ENCODE peak calls at places on chromosomes 13 and 19, in nine cellular contexts. J is prostate gland, C is body of pancreas, N is heart left ventricle, S is tibial nerve, W is endothelial cell of umbilical vein, Y is testis, T is H1, K is HCT116. V is an unnamed sample.

GRCh38 chr19:8629996-8630683 is at the start of gene NFILZ:
- DNase-seq in J (no peak), C (no peak), K (no peak), S (no peak), W (no peak), T (no peak), N (no peak), Y (no peak), V (no peak)

GRCh38 chr13:111622051-111622531 is 301.6 kb downstream of the TEX29 start:
- DNase-seq in N (no peak), S (no peak), K (no peak), W (no peak), T (no peak), J (no peak), Y (no peak), C (no peak), V (no peak)

GRCh38 chr13:23505007-23505406 is 65.2 kb upstream of the TNFRSF19 start:
- DNase-seq in S (no peak), C (no peak), J (no peak), N (peak), K (no peak), Y (no peak), W (no peak), T (no peak), V (no peak)

GRCh38 chr19:44848805-44849457 is 2.8 kb downstream of the NECTIN2 start:
- DNase-seq in W (peak), Y (peak), N (peak), J (no peak), T (peak), S (no peak), C (no peak), K (no peak), V (no peak)

GRCh38 chr19:42066075-42066754 is 3.8 kb downstream of the GRIK5 start:
- DNase-seq in T (peak), C (no peak), S (no peak), J (no peak), Y (peak), W (no peak), K (no peak), N (no peak), V (no peak)

GRCh38 chr13:113930711-113931637 is 42.9 kb downstream of the C13orf46 start:
- DNase-seq in C (peak), N (no peak), K (no peak), T (no peak), S (peak), Y (peak), J (no peak), W (no peak), V (peak)

GRCh38 chr19:58570770-58571574 is 2.2 kb downstream of the MZF1 start:
- DNase-seq in C (peak), W (no peak), T (no peak), N (peak), Y (no peak), S (peak), K (no peak), J (no peak), V (peak)

GRCh38 chr19:50002386-50002960 is 22.7 kb downstream of the VRK3 start:
- DNase-seq in K (no peak), W (no peak), T (no peak), Y (peak), C (no peak), N (no peak), S (no peak), J (no peak), V (no peak)

GRCh38 chr13:101473458-101473857 is 21.0 kb downstream of the ITGBL1 start:
- DNase-seq in C (no peak), S (no peak), N (no peak), J (no peak), K (no peak), Y (no peak), T (no peak), W (peak), V (no peak)

GRCh38 chr13:86446311-86446710 is 647.1 kb upstream of the SLITRK6 start:
- DNase-seq in K (no peak), T (no peak), S (no peak), Y (peak), J (no peak), C (no peak), N (no peak), W (no peak), V (no peak)

GRCh38 chr19:35207391-35207871 is 21.1 kb downstream of the FAM187B start:
- DNase-seq in C (no peak), Y (no peak), K (no peak), N (no peak), S (no peak), T (no peak), W (no peak), J (no peak), V (no peak)

GRCh38 chr19:35055715-35056179 is 14.2 kb downstream of the HPN start:
- DNase-seq in K (no peak), T (peak), C (no peak), Y (no peak), N (no peak), W (no peak), S (no peak), J (no peak), V (no peak)

GRCh38 chr19:50437862-50438449 is 5.3 kb downstream of the MYBPC2 start:
- DNase-seq in J (no peak), W (no peak), Y (no peak), C (no peak), N (no peak), T (no peak), S (no peak), K (no peak), V (no peak)

GRCh38 chr13:93309886-93310520 is 83.4 kb downstream of the GPC6 start:
- DNase-seq in N (no peak), J (no peak), W (no peak), C (no peak), Y (no peak), S (no peak), K (no peak), T (no peak), V (no peak)

GRCh38 chr13:43232866-43233265 is 209.5 kb downstream of the DNAJC15 start:
- DNase-seq in K (no peak), T (no peak), N (no peak), C (no peak), J (no peak), Y (no peak), W (peak), S (no peak), V (no peak)

GRCh38 chr13:24670927-24671326 is 9.3 kb upstream of the ATP12A start:
- DNase-seq in K (peak), W (no peak), N (no peak), J (no peak), S (no peak), C (no peak), T (no peak), Y (no peak), V (peak)

GRCh38 chr19:4550018-4550417 is 9.5 kb downstream of the SEMA6B start:
- DNase-seq in J (no peak), S (no peak), T (no peak), Y (no peak), W (no peak), C (no peak), K (no peak), N (no peak), V (no peak)

GRCh38 chr19:21584532-21584931 is 79.1 kb downstream of the ZNF429 start:
- DNase-seq in K (no peak), J (no peak), W (no peak), Y (no peak), S (no peak), N (no peak), C (no peak), T (no peak), V (no peak)

GRCh38 chr13:75482070-75482819 is at the start of gene TBC1D4:
- DNase-seq in Y (peak), T (no peak), J (peak), C (peak), S (peak), W (peak), K (peak), N (peak), V (peak)

GRCh38 chr13:43835701-43836100 is 43.8 kb downstream of the CCDC122 start:
- DNase-seq in S (no peak), N (no peak), T (no peak), C (no peak), K (no peak), J (no peak), W (no peak), Y (no peak), V (no peak)

GRCh38 chr13:26605845-26606244 is 48.4 kb downstream of the WASF3 start:
- DNase-seq in K (no peak), N (no peak), Y (peak), J (no peak), W (no peak), T (no peak), S (no peak), C (no peak), V (peak)

GRCh38 chr19:44869728-44870470 is 21.2 kb upstream of the TOMM40 start:
- DNase-seq in S (no peak), N (peak), K (no peak), C (no peak), J (no peak), T (no peak), Y (peak), W (peak), V (peak)

GRCh38 chr13:64579331-64579730 is 2650.8 kb downstream of the PCDH9 start:
- DNase-seq in C (no peak), W (no peak), S (no peak), T (no peak), Y (no peak), J (no peak), K (no peak), N (no peak), V (no peak)

GRCh38 chr19:7516281-7516862 is 469 bp downstream of the ZNF358 start:
- DNase-seq in C (no peak), J (no peak), T (peak), N (no peak), S (no peak), K (no peak), Y (no peak), W (no peak), V (no peak)

GRCh38 chr19:55437410-55437809 is 5.7 kb downstream of the SHISA7 start:
- DNase-seq in S (no peak), Y (peak), T (peak), C (peak), J (no peak), N (no peak), W (peak), K (peak), V (peak)

GRCh38 chr19:40721936-40722661 is 5.2 kb downstream of the ITPKC start:
- DNase-seq in C (no peak), Y (no peak), J (no peak), N (no peak), T (no peak), S (no peak), K (no peak), W (peak), V (no peak)

GRCh38 chr13:44404261-44405139 is 30.9 kb downstream of the SERP2 start:
- DNase-seq in J (peak), Y (no peak), T (no peak), K (no peak), N (no peak), W (no peak), C (no peak), S (no peak), V (no peak)

GRCh38 chr19:34733826-34734600 is at the start of gene ZNF181:
- DNase-seq in N (peak), T (peak), S (peak), J (peak), Y (peak), W (peak), C (peak), K (peak), V (peak)

GRCh38 chr19:45171211-45171623 is 6.8 kb downstream of the TRAPPC6A start:
- DNase-seq in T (no peak), S (no peak), Y (no peak), K (no peak), N (no peak), J (no peak), W (peak), C (no peak), V (no peak)

GRCh38 chr13:112182831-112183543 is 116.0 kb downstream of the SOX1 start:
- DNase-seq in T (no peak), C (no peak), W (no peak), N (no peak), J (no peak), S (no peak), K (no peak), Y (no peak), V (peak)

GRCh38 chr13:20964904-20965303 is 62.4 kb upstream of the XPO4 start:
- DNase-seq in W (no peak), J (no peak), N (no peak), Y (no peak), S (no peak), T (no peak), K (no peak), C (no peak), V (no peak)

DNA sequence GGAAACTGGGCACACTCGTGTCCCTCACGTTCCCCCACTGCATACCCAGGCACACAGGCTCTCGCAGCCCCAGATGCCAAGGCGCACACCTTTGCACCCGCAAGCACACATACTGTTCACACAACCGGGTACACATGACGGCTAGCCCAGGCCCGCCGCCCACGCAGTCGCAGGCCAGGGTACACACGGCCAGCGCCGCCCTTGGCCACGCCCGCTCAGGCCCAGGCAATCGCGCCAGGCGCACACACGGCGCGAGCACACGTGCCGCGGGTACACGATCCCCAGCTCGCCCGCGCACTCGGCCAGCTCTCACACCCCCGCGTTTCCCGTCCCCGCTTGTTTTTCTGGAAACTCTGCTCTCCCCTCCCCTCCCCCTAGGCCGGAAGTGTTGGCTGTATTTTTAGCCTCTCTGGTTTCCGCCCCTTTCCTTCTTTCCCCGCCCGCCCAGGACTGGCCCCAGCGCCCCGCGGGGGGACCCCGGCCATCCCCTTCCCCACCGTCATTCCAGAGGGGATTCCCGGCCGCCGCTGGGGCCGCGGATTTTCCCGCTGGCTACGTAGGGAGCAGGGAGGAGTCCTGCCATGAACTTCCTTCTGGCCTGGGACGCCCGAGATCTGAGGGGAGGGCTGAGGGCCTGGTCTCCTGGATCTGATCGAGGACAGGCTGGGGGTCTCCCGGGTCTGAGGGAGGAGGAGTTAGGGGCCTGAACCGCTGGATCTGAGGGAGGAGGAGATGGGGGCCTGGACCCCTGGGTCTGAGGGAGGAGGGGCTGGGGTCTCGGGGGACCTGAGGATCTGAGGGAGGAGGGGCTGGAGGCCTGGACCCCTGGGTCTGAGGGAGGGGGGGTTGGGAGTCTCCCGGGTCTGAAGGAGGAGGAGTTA is 4.0 kb upstream of the ZFP36 start:
- DNase-seq in C (peak), T (peak), J (peak), Y (peak), W (peak), K (peak), N (peak), S (peak), V (peak)
- TF ChIP-seq POLR2A in C (peak), T (peak), J (peak), Y (peak), W (no peak), K (peak), N (peak), S (no peak), V (no peak)

GRCh38 chr19:18366027-18366435 is 19.9 kb upstream of the GDF15 start:
- DNase-seq in W (peak), C (no peak), Y (no peak), T (no peak), K (no peak), S (no peak), N (no peak), J (no peak), V (no peak)

GRCh38 chr19:18362934-18363542 is 22.6 kb downstream of the PGPEP1 start:
- DNase-seq in J (no peak), N (no peak), T (no peak), W (no peak), S (no peak), C (no peak), K (no peak), Y (no peak), V (no peak)

GRCh38 chr19:18363787-18364186 is 22.2 kb upstream of the GDF15 start:
- DNase-seq in C (no peak), K (no peak), S (no peak), W (no peak), J (no peak), T (no peak), Y (peak), N (no peak), V (no peak)

GRCh38 chr19:18361646-18362045 is 21.2 kb downstream of the PGPEP1 start:
- DNase-seq in J (no peak), W (no peak), C (no peak), T (no peak), S (no peak), K (no peak), N (no peak), Y (no peak), V (no peak)

GRCh38 chr19:18364826-18365528 is 21.0 kb upstream of the GDF15 start:
- DNase-seq in N (peak), K (peak), Y (peak), T (no peak), W (peak), J (peak), S (no peak), C (peak), V (peak)
- TF ChIP-seq POLR2A in N (no peak), K (no peak), Y (no peak), T (no peak), W (peak), J (no peak), S (no peak), C (peak), V (no peak)

DNA sequence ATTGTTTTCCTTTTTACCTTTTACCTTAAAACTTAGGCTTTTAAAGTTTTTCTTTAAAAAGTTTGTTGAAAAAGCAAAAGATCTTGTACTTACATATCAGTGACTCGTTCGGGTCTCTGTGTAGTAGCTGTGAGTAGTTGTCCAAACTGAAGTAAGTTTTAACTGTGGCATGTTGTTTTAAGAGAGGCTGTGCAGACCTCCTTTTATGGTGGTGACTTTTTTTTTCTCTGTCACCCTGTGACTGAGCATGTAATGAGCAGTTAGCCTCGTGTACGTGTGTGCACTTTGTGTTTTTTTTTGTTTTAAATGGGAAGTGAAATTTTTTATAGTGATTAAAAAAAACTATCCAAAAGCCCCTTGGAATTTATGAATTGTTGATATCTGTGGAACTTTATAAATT is at the start of gene GPR183:
- DNase-seq in N (no peak), T (no peak), C (no peak), Y (no peak), W (peak), S (no peak), J (no peak), K (no peak), V (peak)
- TF ChIP-seq POLR2A in N (peak), T (no peak), C (peak), Y (no peak), W (no peak), S (no peak), J (no peak), K (no peak), V (no peak)

DNA sequence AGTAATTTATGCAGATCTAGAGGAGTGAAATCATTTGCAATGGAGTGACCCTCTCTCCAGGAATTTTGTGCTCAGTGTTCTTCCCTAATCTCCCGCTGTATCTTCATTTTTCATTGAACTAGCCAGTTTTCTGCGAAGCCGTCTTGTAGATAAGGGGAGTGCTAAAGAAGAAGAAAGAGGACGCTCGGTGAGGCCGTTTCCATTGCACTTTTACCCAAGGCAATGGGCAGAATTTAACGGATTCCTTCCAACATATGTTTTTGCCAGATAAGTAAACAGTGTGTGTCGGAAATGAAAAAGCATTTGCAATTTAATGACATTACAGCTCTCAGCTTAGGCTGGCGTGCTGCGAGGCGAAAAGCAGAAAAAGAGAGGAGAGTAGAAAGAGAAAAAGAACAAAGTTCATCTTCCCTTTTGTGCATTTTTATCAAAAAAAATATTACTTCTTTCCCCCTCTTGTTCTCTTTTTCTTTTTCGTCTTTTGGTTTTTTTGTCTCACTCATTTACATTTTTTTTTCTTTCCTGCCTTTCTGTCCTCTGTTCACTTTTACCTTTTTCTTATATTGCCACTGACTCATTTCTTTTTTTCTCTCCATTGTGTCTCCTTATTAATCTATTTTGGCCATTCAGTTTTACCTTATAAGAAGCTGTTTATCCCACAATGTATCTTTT is 49.9 kb downstream of the SOX21 start:
- DNase-seq in Y (no peak), W (no peak), S (no peak), C (no peak), J (no peak), N (no peak), T (no peak), K (no peak), V (no peak)
- TF ChIP-seq POLR2A in Y (no peak), W (no peak), S (no peak), C (no peak), J (no peak), N (no peak), T (no peak), K (no peak), V (no peak)

GRCh38 chr19:17078920-17079709 is 3.5 kb downstream of the MYO9B start:
- DNase-seq in S (no peak), N (no peak), W (no peak), C (no peak), Y (peak), K (no peak), T (no peak), J (no peak), V (no peak)
- TF ChIP-seq POLR2A in S (no peak), N (no peak), W (no peak), C (no peak), Y (no peak), K (no peak), T (no peak), J (no peak), V (no peak)

DNA sequence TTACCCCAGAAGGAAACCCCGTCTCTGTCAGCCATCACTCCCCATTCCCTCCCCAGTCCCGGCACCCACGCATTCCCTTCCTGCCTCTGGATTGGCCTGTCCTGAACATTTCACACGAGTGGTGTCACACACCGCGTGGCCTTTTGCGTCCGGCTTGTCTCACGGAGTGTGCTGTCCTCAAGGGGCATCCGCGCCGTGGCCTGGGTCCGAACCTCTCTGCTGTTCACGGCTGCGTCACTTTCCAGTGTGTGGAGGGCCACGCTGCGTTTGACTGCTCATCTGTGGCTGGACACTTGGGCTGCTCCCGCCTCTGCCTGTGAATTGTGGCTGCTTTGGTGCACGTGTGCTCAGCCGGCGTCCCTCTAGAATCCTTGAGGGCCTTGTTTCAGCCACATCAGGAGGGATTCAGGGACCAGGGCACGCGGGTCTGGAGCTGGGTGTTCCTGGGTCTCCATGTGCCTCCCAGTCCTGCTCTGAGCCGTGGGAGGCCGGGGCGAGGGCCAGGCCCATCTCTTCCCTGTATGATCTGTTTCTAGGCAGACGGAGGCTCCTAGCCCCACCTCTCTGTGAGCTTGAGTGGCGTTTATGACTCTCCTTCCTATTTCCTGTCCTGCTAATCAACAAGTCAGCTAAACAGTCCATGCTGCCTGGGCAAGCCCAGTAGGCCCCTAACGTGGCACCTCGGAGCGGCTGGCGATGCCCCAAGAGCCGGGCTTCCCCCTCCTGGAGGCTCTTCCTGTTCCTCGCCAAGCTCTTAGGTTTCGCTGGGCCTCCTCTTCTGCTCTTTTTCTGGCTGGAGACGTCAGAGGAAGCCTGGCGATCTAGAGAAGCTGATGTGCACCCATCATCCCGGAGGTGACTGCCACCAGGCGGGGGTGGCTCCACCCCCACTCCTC is 8.1 kb downstream of the STK11 start:
- DNase-seq in J (peak), N (peak), C (peak), Y (peak), S (no peak), K (no peak), T (no peak), W (peak), V (no peak)
- TF ChIP-seq POLR2A in J (peak), N (peak), C (no peak), Y (no peak), S (no peak), K (no peak), T (no peak), W (peak), V (no peak)

V was measured in NB4.